ENCODE peak calls at places on chromosomes 7 and 10, in six cellular contexts. K is heart right ventricle, C is tibial nerve, M is fibroblast of lung, L is left lung, T is upper lobe of right lung. V is an unnamed sample.

GRCh38 chr10:123637326-123637880 is 28.8 kb upstream of the GPR26 start:
- DNase-seq in K (no peak), C (no peak), M (no peak), L (no peak), T (no peak), V (no peak)

GRCh38 chr10:132172091-132173066 is 14.4 kb upstream of the DPYSL4 start:
- DNase-seq in K (no peak), C (no peak), M (no peak), L (no peak), T (peak), V (no peak)

GRCh38 chr7:2905027-2905426 is 60.9 kb upstream of the GNA12 start:
- DNase-seq in K (no peak), C (no peak), M (no peak), L (peak), T (no peak), V (no peak)

GRCh38 chr10:28254290-28254985 is 48.4 kb downstream of the MPP7 start:
- DNase-seq in K (no peak), C (no peak), M (peak), L (no peak), T (no peak), V (no peak)

GRCh38 chr10:105239311-105240215 is 598.5 kb downstream of the SORCS3 start:
- DNase-seq in K (peak), C (no peak), M (no peak), L (no peak), T (no peak), V (no peak)

GRCh38 chr7:149624006-149624405 is 126.4 kb upstream of the ZNF746 start:
- DNase-seq in K (no peak), C (no peak), M (peak), L (no peak), T (peak), V (no peak)

GRCh38 chr10:66747451-66747850 is 178.4 kb upstream of the LRRTM3 start:
- DNase-seq in K (no peak), C (no peak), M (peak), L (no peak), T (no peak), V (no peak)

GRCh38 chr7:26705567-26705966 is 158.8 kb downstream of the SKAP2 start:
- DNase-seq in K (no peak), C (no peak), M (peak), L (no peak), T (no peak), V (no peak)

GRCh38 chr7:156237614-156238013 is 403.0 kb upstream of the RNF32 start:
- DNase-seq in K (no peak), C (no peak), M (no peak), L (no peak), T (no peak), V (no peak)

GRCh38 chr7:47720141-47720906 is 138.4 kb upstream of the TNS3 start:
- DNase-seq in K (peak), C (peak), M (peak), L (no peak), T (no peak), V (no peak)

GRCh38 chr7:132656846-132657776 is 80.8 kb upstream of the PLXNA4 start:
- DNase-seq in K (no peak), C (no peak), M (no peak), L (no peak), T (no peak), V (no peak)

DNA sequence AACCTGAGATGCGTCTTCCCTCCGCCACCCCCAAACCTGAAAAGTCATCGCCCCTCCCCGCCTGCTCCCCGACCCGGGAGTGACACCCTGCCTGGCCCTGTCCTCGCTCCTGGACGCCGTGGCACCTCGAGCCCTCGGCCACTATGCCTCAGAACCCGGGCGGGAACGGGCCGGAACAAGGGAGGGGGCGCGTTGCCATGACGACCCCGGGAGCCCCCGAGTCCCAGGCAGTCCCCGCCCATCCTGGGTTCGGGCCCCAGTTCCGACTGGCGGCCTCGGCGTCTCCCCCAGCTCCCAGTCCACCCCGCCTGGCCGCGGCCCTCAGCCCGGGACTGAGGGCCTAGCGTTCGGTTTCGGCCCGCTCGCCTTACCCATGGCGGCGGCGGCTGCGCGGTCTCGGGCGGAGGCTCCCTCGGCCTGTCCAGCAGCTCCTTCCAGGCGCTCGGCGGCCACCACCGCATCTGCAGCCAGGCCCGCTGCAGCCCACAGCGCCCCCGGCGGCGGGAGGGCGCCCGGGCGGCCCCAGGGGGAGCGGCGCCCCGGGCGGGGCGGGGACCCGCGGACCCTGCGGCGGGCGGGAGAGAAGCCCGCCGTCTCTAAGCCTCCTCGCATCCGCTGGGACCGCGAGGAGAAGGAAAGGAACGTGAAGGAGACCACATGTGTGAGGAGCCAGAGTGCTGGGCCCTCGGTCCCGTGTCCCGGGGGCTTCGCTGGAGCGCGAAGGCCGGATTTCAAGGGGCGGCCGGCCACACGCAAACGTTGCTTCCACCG is at the start of gene RUFY2:
- DNase-seq in K (peak), C (peak), M (peak), L (peak), T (peak), V (peak)
- TF ChIP-seq CTCF in K (peak), C (peak), M (peak), L (peak), T (peak), V (peak)

GRCh38 chr7:77362905-77363304 is 53.2 kb downstream of the GSAP start:
- DNase-seq in K (no peak), C (no peak), M (no peak), L (no peak), T (no peak), V (no peak)
- TF ChIP-seq CTCF in K (no peak), C (no peak), M (no peak), L (no peak), T (no peak), V (no peak)

GRCh38 chr10:114665873-114666272 is 7.8 kb upstream of the ABLIM1 start:
- DNase-seq in K (no peak), C (no peak), M (peak), L (no peak), T (no peak), V (no peak)

GRCh38 chr10:114664127-114664526 is 6.1 kb upstream of the ABLIM1 start:
- DNase-seq in K (no peak), C (no peak), M (no peak), L (no peak), T (no peak), V (no peak)

GRCh38 chr10:114663631-114664030 is 5.6 kb upstream of the ABLIM1 start:
- DNase-seq in K (no peak), C (no peak), M (peak), L (no peak), T (no peak), V (no peak)

GRCh38 chr10:114662651-114663217 is 4.7 kb upstream of the ABLIM1 start:
- DNase-seq in K (no peak), C (no peak), M (no peak), L (no peak), T (no peak), V (no peak)

GRCh38 chr10:114665406-114665805 is 7.3 kb upstream of the ABLIM1 start:
- DNase-seq in K (no peak), C (no peak), M (peak), L (no peak), T (no peak), V (no peak)
- TF ChIP-seq CTCF in K (no peak), C (no peak), M (no peak), L (no peak), T (no peak), V (no peak)

GRCh38 chr10:83934062-83934461 is 205.2 kb upstream of the GHITM start:
- DNase-seq in K (no peak), C (no peak), M (no peak), L (no peak), T (no peak), V (no peak)
- TF ChIP-seq CTCF in K (no peak), C (no peak), M (no peak), L (no peak), T (no peak), V (no peak)

DNA sequence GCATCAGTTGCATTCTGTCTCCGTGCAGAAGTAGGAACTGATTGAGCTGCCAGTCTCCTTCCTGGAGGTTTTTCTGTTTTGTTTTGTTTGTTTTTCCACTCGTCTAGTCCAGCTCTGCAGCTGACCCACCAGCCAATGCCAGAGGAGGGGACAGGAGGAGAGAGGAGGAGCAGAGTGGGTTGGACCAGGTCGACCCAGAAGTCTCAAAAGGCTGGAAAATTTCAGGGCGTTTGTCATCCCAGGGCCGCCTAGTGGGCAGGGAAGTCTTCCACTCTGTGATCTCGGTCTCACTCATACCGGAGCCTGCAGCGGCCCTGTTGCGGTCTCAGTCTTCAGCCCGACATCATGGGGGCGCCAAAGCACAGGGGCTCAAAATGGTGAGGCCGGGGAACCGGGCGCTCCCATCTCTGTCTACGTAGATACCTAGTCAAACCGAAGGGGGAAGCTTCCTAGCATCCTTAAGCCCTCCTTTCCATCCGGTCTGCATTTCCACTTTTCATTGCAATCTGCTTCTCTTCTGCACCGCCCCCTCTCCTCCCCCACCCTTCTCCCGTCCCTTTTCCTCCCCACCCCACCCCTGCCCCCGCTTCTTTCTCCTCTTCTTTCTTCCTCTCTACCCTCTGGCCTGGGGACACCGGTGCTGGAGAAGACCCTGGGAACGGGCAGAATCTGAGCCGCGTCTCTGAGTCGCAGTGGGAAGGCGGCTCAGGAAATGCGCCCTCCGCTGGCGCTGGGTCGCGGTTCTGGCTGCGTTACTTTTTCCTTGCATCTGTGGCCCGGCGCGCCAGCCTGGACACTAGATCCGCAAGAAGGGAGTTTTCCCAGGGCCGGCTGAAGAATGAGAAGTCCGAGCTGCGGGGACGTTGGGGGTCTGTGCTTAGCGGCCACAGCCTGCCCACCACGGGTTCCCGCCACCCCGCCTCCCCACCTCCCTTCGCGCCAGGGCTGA is 16.2 kb upstream of the PAX2 start:
- DNase-seq in K (no peak), C (no peak), M (peak), L (no peak), T (peak), V (no peak)
- TF ChIP-seq CTCF in K (no peak), C (no peak), M (peak), L (no peak), T (peak), V (peak)

GRCh38 chr10:110425684-110426293 is 71.9 kb upstream of the DUSP5 start:
- DNase-seq in K (no peak), C (peak), M (peak), L (no peak), T (no peak), V (no peak)

GRCh38 chr10:110422548-110422947 is 75.2 kb upstream of the DUSP5 start:
- DNase-seq in K (no peak), C (no peak), M (no peak), L (no peak), T (no peak), V (no peak)

GRCh38 chr10:110429301-110429700 is 68.4 kb upstream of the DUSP5 start:
- DNase-seq in K (no peak), C (no peak), M (no peak), L (no peak), T (peak), V (no peak)

GRCh38 chr10:110423650-110424049 is 74.1 kb upstream of the DUSP5 start:
- DNase-seq in K (no peak), C (no peak), M (no peak), L (no peak), T (no peak), V (no peak)

GRCh38 chr10:110426294-110427153 is 71.2 kb upstream of the DUSP5 start:
- DNase-seq in K (no peak), C (peak), M (peak), L (no peak), T (peak), V (no peak)
- TF ChIP-seq CTCF in K (no peak), C (no peak), M (no peak), L (no peak), T (no peak), V (no peak)

GRCh38 chr7:102830206-102830605 is 81.4 kb downstream of the FAM185A start:
- DNase-seq in K (no peak), C (no peak), M (peak), L (no peak), T (no peak), V (no peak)

GRCh38 chr7:102833343-102833742 is 79.5 kb upstream of the LRRC17 start:
- DNase-seq in K (no peak), C (no peak), M (no peak), L (no peak), T (no peak), V (no peak)

GRCh38 chr7:102832694-102833093 is 80.1 kb upstream of the LRRC17 start:
- DNase-seq in K (no peak), C (no peak), M (no peak), L (no peak), T (no peak), V (no peak)

GRCh38 chr7:102828291-102828690 is 79.5 kb downstream of the FAM185A start:
- DNase-seq in K (no peak), C (no peak), M (no peak), L (no peak), T (no peak), V (no peak)

GRCh38 chr7:102829075-102829474 is 80.3 kb downstream of the FAM185A start:
- DNase-seq in K (no peak), C (no peak), M (no peak), L (no peak), T (no peak), V (no peak)
- TF ChIP-seq CTCF in K (no peak), C (no peak), M (no peak), L (no peak), T (no peak), V (no peak)

DNA sequence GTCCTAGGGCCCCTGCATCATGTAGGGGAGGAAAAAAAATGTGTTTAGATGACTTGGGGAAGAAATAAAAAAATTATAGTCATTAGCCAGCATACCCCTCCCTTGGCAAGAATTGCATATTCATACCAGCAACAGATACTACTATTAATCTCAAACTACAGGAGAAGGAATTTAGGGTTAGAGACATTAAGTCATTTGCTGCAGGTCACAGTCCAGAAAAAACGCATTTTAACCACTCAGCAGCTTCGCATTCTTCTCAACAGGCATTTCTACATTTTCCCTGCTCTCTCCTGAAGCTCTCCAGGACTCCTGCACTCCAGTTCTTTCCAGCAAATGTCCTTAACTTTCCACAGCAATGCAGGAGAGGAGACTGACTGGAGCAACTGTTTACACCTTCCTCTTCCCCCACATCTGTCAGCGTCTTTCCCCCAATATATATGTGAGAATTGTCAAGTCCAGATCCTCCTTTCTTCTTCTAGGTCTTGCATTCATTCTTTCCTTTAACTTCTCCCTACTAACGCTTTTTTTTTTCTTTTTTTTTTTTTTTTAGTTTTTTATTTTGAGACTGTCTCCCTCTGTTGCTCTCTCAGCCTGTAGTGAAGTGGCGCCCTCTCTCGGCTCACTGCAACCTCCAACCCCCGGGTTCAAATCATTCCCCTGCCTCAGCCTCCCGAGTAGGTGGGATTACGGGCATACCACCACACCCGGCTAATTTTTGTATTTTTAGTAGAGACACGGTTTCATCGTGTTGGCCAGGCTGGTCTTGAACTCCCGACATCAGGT is 35.6 kb downstream of the PRPS1L1 start:
- DNase-seq in K (no peak), C (no peak), M (no peak), L (no peak), T (no peak), V (no peak)
- TF ChIP-seq CTCF in K (peak), C (peak), M (peak), L (no peak), T (peak), V (no peak)